ENCODE peak calls at places on chromosomes 1 and 21, in six cellular contexts. One of them, this sample, is unnamed.

GRCh38 chr1:177423083-177423482 is 252.3 kb downstream of the BRINP2 start:
- DNase-seq in GM12891: no peak
- DNase-seq in HepG2: no peak
- DNase-seq in K562: no peak
- DNase-seq in GM12878: no peak
- DNase-seq in H1: no peak
- DNase-seq in this sample: no peak

GRCh38 chr1:27686223-27686990 is 14.4 kb upstream of the IFI6 start:
- DNase-seq in GM12891: no peak
- DNase-seq in HepG2: no peak
- DNase-seq in K562: no peak
- DNase-seq in GM12878: no peak
- DNase-seq in H1: no peak
- DNase-seq in this sample: no peak

GRCh38 chr1:113981962-113982931 is 3.0 kb downstream of the OLFML3 start:
- DNase-seq in GM12891: no peak
- DNase-seq in HepG2: peak
- DNase-seq in K562: peak
- DNase-seq in GM12878: no peak
- DNase-seq in H1: no peak
- DNase-seq in this sample: no peak

GRCh38 chr1:975896-976683 is 5.8 kb downstream of the PERM1 start:
- DNase-seq in GM12891: peak
- DNase-seq in HepG2: peak
- DNase-seq in K562: peak
- DNase-seq in GM12878: no peak
- DNase-seq in H1: no peak
- DNase-seq in this sample: peak

GRCh38 chr1:13469343-13469742 is 44.5 kb downstream of the LRRC38 start:
- DNase-seq in GM12891: peak
- DNase-seq in HepG2: peak
- DNase-seq in K562: peak
- DNase-seq in GM12878: no peak
- DNase-seq in H1: no peak
- DNase-seq in this sample: peak

GRCh38 chr1:117657031-117657430 is 51.2 kb downstream of the TENT5C start:
- DNase-seq in GM12891: no peak
- DNase-seq in HepG2: peak
- DNase-seq in K562: peak
- DNase-seq in GM12878: no peak
- DNase-seq in H1: no peak
- DNase-seq in this sample: no peak

GRCh38 chr1:191888996-191889622 is 269.2 kb upstream of the RGS18 start:
- DNase-seq in GM12891: no peak
- DNase-seq in HepG2: no peak
- DNase-seq in K562: peak
- DNase-seq in GM12878: no peak
- DNase-seq in H1: no peak
- DNase-seq in this sample: no peak

GRCh38 chr21:38989745-38990423 is 184.2 kb downstream of the ETS2 start:
- DNase-seq in GM12891: no peak
- DNase-seq in HepG2: peak
- DNase-seq in K562: no peak
- DNase-seq in GM12878: no peak
- DNase-seq in H1: no peak
- DNase-seq in this sample: no peak

GRCh38 chr1:16067127-16067768 is 6.2 kb downstream of the FAM131C start:
- DNase-seq in GM12891: no peak
- DNase-seq in HepG2: peak
- DNase-seq in K562: peak
- DNase-seq in GM12878: no peak
- DNase-seq in H1: no peak
- DNase-seq in this sample: no peak

GRCh38 chr1:87213126-87213496 is 115.6 kb upstream of the LMO4 start:
- DNase-seq in GM12891: no peak
- DNase-seq in HepG2: no peak
- DNase-seq in K562: no peak
- DNase-seq in GM12878: no peak
- DNase-seq in H1: no peak
- DNase-seq in this sample: no peak

GRCh38 chr1:117886101-117886795 is 43.2 kb downstream of the GDAP2 start:
- DNase-seq in GM12891: no peak
- DNase-seq in HepG2: no peak
- DNase-seq in K562: no peak
- DNase-seq in GM12878: no peak
- DNase-seq in H1: no peak
- DNase-seq in this sample: no peak

GRCh38 chr1:210516092-210516491 is 187.4 kb downstream of the HHAT start:
- DNase-seq in GM12891: no peak
- DNase-seq in HepG2: no peak
- DNase-seq in K562: no peak
- DNase-seq in GM12878: no peak
- DNase-seq in H1: no peak
- DNase-seq in this sample: no peak

GRCh38 chr1:14522331-14523241 is 75.9 kb upstream of the KAZN start:
- DNase-seq in GM12891: peak
- DNase-seq in HepG2: no peak
- DNase-seq in K562: peak
- DNase-seq in GM12878: no peak
- DNase-seq in H1: no peak
- DNase-seq in this sample: peak

GRCh38 chr1:201276891-201277290 is 6.4 kb upstream of the PKP1 start:
- DNase-seq in GM12891: no peak
- DNase-seq in HepG2: no peak
- DNase-seq in K562: no peak
- DNase-seq in GM12878: no peak
- DNase-seq in H1: no peak
- DNase-seq in this sample: no peak

GRCh38 chr1:19477284-19478240 is 7.8 kb downstream of the CAPZB start:
- DNase-seq in GM12891: no peak
- DNase-seq in HepG2: no peak
- DNase-seq in K562: no peak
- DNase-seq in GM12878: peak
- DNase-seq in H1: no peak
- DNase-seq in this sample: peak

GRCh38 chr21:42218836-42219605 is at the start of gene ABCG1:
- DNase-seq in GM12891: no peak
- DNase-seq in HepG2: no peak
- DNase-seq in K562: no peak
- DNase-seq in GM12878: no peak
- DNase-seq in H1: no peak
- DNase-seq in this sample: peak

GRCh38 chr1:8974551-8974950 is 28.9 kb downstream of the CA6 start:
- DNase-seq in GM12891: no peak
- DNase-seq in HepG2: no peak
- DNase-seq in K562: no peak
- DNase-seq in GM12878: no peak
- DNase-seq in H1: no peak
- DNase-seq in this sample: no peak

GRCh38 chr21:26918318-26919065 is 48.4 kb downstream of the ADAMTS5 start:
- DNase-seq in GM12891: no peak
- DNase-seq in HepG2: no peak
- DNase-seq in K562: no peak
- DNase-seq in GM12878: no peak
- DNase-seq in H1: no peak
- DNase-seq in this sample: no peak

GRCh38 chr1:229030642-229031390 is 240.1 kb upstream of the RAB4A start:
- DNase-seq in GM12891: no peak
- DNase-seq in HepG2: no peak
- DNase-seq in K562: no peak
- DNase-seq in GM12878: no peak
- DNase-seq in H1: no peak
- DNase-seq in this sample: no peak

GRCh38 chr1:246078126-246078887 is 428.8 kb downstream of the SMYD3 start:
- DNase-seq in GM12891: no peak
- DNase-seq in HepG2: peak
- DNase-seq in K562: peak
- DNase-seq in GM12878: no peak
- DNase-seq in H1: no peak
- DNase-seq in this sample: no peak

GRCh38 chr1:62337785-62338631 is 18.8 kb upstream of the KANK4 start:
- DNase-seq in GM12891: no peak
- DNase-seq in HepG2: peak
- DNase-seq in K562: peak
- DNase-seq in GM12878: no peak
- DNase-seq in H1: no peak
- DNase-seq in this sample: no peak

GRCh38 chr1:67840449-67840848 is 7.2 kb upstream of the GNG12 start:
- DNase-seq in GM12891: no peak
- DNase-seq in HepG2: no peak
- DNase-seq in K562: no peak
- DNase-seq in GM12878: no peak
- DNase-seq in H1: no peak
- DNase-seq in this sample: no peak

GRCh38 chr1:67836769-67837168 is 3.5 kb upstream of the GNG12 start:
- DNase-seq in GM12891: no peak
- DNase-seq in HepG2: no peak
- DNase-seq in K562: no peak
- DNase-seq in GM12878: no peak
- DNase-seq in H1: no peak
- DNase-seq in this sample: no peak

GRCh38 chr1:67834246-67834877 is 1.1 kb upstream of the GNG12 start:
- DNase-seq in GM12891: no peak
- DNase-seq in HepG2: no peak
- DNase-seq in K562: no peak
- DNase-seq in GM12878: no peak
- DNase-seq in H1: no peak
- DNase-seq in this sample: no peak

GRCh38 chr1:67835663-67836452 is 2.6 kb upstream of the GNG12 start:
- DNase-seq in GM12891: no peak
- DNase-seq in HepG2: no peak
- DNase-seq in K562: no peak
- DNase-seq in GM12878: no peak
- DNase-seq in H1: no peak
- DNase-seq in this sample: no peak

DNA sequence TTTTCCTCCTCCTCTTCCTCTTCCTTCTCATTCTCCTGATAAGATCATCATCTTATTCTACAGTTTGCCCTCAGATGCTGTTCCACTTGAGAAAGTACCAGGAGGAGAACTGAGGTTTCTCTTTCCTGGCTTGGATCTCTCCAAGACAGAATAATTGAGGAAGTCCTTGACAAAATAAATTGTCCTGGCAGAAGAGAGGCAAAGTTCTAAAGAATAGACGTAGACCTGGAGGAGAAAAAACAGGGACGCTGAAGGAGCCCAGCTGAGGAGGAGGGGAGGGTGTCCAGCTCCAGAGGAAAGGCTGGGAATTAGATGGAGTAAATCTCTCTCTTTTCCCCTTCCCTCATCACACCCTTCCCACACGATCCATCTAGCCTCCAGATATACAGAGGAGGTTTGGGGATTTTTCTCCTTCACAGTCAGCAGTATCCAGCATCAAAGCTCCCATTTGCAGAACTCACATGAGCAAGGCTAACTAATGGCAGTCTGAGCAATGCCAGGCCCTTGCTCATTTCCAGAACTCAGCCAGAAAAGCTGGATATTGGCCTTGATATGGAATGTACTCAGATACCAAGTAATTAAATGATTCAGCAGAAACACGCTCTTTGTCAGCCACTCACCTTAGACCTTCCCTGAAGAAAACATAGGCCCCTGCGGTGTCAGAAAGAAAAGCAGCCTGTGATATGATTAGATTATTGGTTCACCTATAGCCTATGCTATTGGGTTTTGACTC is 5.1 kb upstream of the GNG12 start:
- DNase-seq in GM12891: no peak
- DNase-seq in HepG2: no peak
- DNase-seq in K562: no peak
- DNase-seq in GM12878: no peak
- DNase-seq in H1: no peak
- DNase-seq in this sample: no peak
- TF ChIP-seq TAF1 in GM12891: no peak
- TF ChIP-seq TAF1 in HepG2: no peak
- TF ChIP-seq TAF1 in K562: no peak
- TF ChIP-seq TAF1 in GM12878: no peak
- TF ChIP-seq TAF1 in H1: no peak
- TF ChIP-seq TAF1 in this sample: no peak

DNA sequence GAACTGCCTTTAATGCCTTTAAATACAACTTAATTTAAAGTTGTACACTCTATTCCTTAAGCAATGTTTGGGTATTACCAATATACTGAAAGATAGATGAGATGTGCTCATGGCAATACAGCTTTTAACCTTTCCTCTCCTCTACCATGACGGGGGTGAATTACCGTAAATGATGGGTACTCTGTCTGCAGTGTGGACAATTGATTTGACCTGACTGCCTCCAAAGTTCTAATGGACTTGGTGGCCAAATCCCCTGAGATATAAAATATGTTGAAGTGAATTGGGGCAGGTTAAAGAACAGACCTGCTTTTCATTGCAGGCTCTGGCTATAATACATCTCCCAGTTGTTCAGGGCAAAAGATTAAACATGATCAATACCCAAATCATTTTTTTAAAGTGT is 367.4 kb upstream of the NR5A2 start:
- DNase-seq in GM12891: no peak
- DNase-seq in HepG2: no peak
- DNase-seq in K562: no peak
- DNase-seq in GM12878: no peak
- DNase-seq in H1: no peak
- DNase-seq in this sample: no peak
- TF ChIP-seq POLR2AphosphoS5 in GM12891: no peak
- TF ChIP-seq POLR2AphosphoS5 in HepG2: no peak
- TF ChIP-seq POLR2AphosphoS5 in K562: no peak
- TF ChIP-seq POLR2AphosphoS5 in GM12878: no peak
- TF ChIP-seq POLR2AphosphoS5 in H1: no peak
- TF ChIP-seq POLR2AphosphoS5 in this sample: no peak

GRCh38 chr1:150574260-150575071 is 4.9 kb downstream of the MCL1 start:
- DNase-seq in GM12891: no peak
- DNase-seq in HepG2: no peak
- DNase-seq in K562: no peak
- DNase-seq in GM12878: no peak
- DNase-seq in H1: no peak
- DNase-seq in this sample: no peak
- TF ChIP-seq POLR2A in GM12891: peak
- TF ChIP-seq POLR2A in HepG2: peak
- TF ChIP-seq POLR2A in K562: peak
- TF ChIP-seq POLR2A in GM12878: no peak
- TF ChIP-seq POLR2A in H1: peak
- TF ChIP-seq POLR2A in this sample: peak

DNA sequence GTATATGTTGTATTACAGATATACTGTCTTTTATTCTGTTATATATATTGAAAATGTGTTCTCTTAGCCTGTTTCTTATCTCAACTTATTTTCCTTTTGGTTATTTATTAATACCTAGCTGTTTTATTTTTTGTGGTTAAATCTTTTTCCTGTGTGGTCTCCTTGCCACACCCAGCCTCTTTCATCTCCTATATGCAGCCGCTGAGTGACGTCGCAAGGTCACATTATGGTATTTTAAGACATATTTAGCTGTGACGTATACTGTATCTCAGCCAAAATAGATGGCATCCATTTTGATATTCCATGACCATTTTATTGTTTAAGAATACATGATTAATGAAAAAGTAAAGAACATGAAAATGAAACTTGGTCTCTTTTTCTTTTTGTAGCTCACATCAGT is 29.1 kb downstream of the CENPF start:
- DNase-seq in GM12891: no peak
- DNase-seq in HepG2: no peak
- DNase-seq in K562: no peak
- DNase-seq in GM12878: no peak
- DNase-seq in H1: no peak
- DNase-seq in this sample: no peak
- TF ChIP-seq TAF1 in GM12891: no peak
- TF ChIP-seq TAF1 in HepG2: no peak
- TF ChIP-seq TAF1 in K562: no peak
- TF ChIP-seq TAF1 in GM12878: no peak
- TF ChIP-seq TAF1 in H1: no peak
- TF ChIP-seq TAF1 in this sample: no peak